ENCODE peak calls at places on chromosomes 1 and 21, in five cellular contexts. M, R, F, Z and N are unnamed samples.

GRCh38 chr21:46148106-46148505 is 7.3 kb downstream of the FTCD start:
- DNase-seq in M (no peak), F (no peak), Z (no peak), R (no peak), N (no peak)

GRCh38 chr1:175548774-175549173 is 194.6 kb downstream of the TNR start:
- DNase-seq in F (no peak), R (no peak), Z (no peak), M (no peak), N (peak)

GRCh38 chr1:83860506-83861221 is 138.3 kb downstream of the TTLL7 start:
- DNase-seq in F (no peak), Z (peak), R (peak), M (peak), N (peak)

GRCh38 chr1:200115532-200115931 is 88.0 kb downstream of the NR5A2 start:
- DNase-seq in M (no peak), F (peak), Z (no peak), R (no peak), N (no peak)

GRCh38 chr1:222912730-222913129 is 97.9 kb downstream of the DISP1 start:
- DNase-seq in F (no peak), R (no peak), Z (no peak), M (no peak), N (no peak)

GRCh38 chr21:42942244-42942643 is 16.8 kb upstream of the ERVH48-1 start:
- DNase-seq in Z (no peak), R (no peak), M (no peak), F (no peak), N (no peak)

GRCh38 chr1:93446837-93447451 is 974 bp upstream of the FNBP1L start:
- DNase-seq in F (peak), R (no peak), M (peak), Z (peak), N (peak)

GRCh38 chr1:23019851-23020625 is 770 bp downstream of the KDM1A start:
- DNase-seq in Z (peak), R (peak), M (peak), F (no peak), N (peak)

GRCh38 chr1:42931108-42931539 is 27.5 kb downstream of the SLC2A1 start:
- DNase-seq in R (no peak), M (peak), Z (peak), F (no peak), N (no peak)

GRCh38 chr21:38139380-38140168 is 117.2 kb upstream of the KCNJ15 start:
- DNase-seq in Z (no peak), R (no peak), F (peak), M (peak), N (peak)

GRCh38 chr1:236623371-236624166 is 19.3 kb upstream of the HEATR1 start:
- DNase-seq in F (no peak), M (no peak), Z (no peak), R (no peak), N (no peak)

GRCh38 chr21:30942192-30942591 is 60.8 kb upstream of the KRTAP11-1 start:
- DNase-seq in M (no peak), R (no peak), Z (no peak), F (no peak), N (no peak)

GRCh38 chr1:36513676-36514473 is 31.2 kb upstream of the CSF3R start:
- DNase-seq in Z (peak), R (no peak), F (no peak), M (no peak), N (no peak)

GRCh38 chr1:33299461-33300155 is 21.3 kb downstream of the A3GALT2 start:
- DNase-seq in Z (peak), R (no peak), M (no peak), F (no peak), N (no peak)

GRCh38 chr1:43530483-43531452 is at the start of gene PTPRF:
- DNase-seq in Z (peak), R (peak), M (no peak), F (no peak), N (peak)

GRCh38 chr1:205676002-205676401 is 4.3 kb downstream of the SLC45A3 start:
- DNase-seq in R (no peak), Z (no peak), F (no peak), M (no peak), N (no peak)

GRCh38 chr1:195804547-195804946 is 803.7 kb downstream of the KCNT2 start:
- DNase-seq in R (no peak), M (no peak), F (no peak), Z (no peak), N (peak)
- TF ChIP-seq CTCF in R (no peak), M (no peak), F (peak), Z (no peak), N (peak)

GRCh38 chr1:13620825-13621224 is 37.2 kb downstream of the PDPN start:
- DNase-seq in M (no peak), R (no peak), Z (no peak), F (no peak), N (no peak)
- H3K27ac ChIP-seq in M (no peak), R (no peak), Z (peak), F (no peak), N (peak)

GRCh38 chr1:87478231-87478630 is 149.6 kb downstream of the LMO4 start:
- DNase-seq in R (no peak), M (no peak), Z (no peak), F (no peak), N (no peak)

GRCh38 chr1:87472716-87473115 is 144.0 kb downstream of the LMO4 start:
- DNase-seq in R (no peak), Z (no peak), F (peak), M (no peak), N (no peak)

GRCh38 chr1:87474098-87474497 is 145.4 kb downstream of the LMO4 start:
- DNase-seq in R (no peak), Z (no peak), M (no peak), F (no peak), N (no peak)

GRCh38 chr1:87473203-87473661 is 144.6 kb downstream of the LMO4 start:
- DNase-seq in Z (no peak), M (no peak), R (no peak), F (peak), N (peak)
- TF ChIP-seq CTCF in Z (no peak), M (no peak), R (no peak), F (no peak), N (no peak)

GRCh38 chr1:212519131-212519530 is 86.4 kb downstream of the NENF start:
- DNase-seq in M (no peak), R (no peak), Z (no peak), F (no peak), N (no peak)
- H3K27ac ChIP-seq in M (peak), R (no peak), Z (no peak), F (no peak), N (no peak)

GRCh38 chr1:26181586-26182371 is 4.5 kb downstream of the CNKSR1 start:
- DNase-seq in Z (no peak), F (peak), R (no peak), M (no peak), N (peak)
- TF ChIP-seq CTCF in Z (no peak), F (no peak), R (no peak), M (no peak), N (no peak)

GRCh38 chr1:221886311-221887090 is 144.6 kb upstream of the DUSP10 start:
- DNase-seq in F (peak), M (no peak), Z (no peak), R (no peak), N (no peak)
- H3K27ac ChIP-seq in F (peak), M (no peak), Z (no peak), R (no peak), N (peak)

GRCh38 chr1:150548632-150549495 is at the start of gene ADAMTSL4:
- DNase-seq in Z (peak), F (peak), M (no peak), R (peak), N (peak)
- TF ChIP-seq CTCF in Z (peak), F (no peak), M (no peak), R (peak), N (no peak)